ENCODE peak calls at places on chromosomes 13 and 19, in nine cellular contexts. N is dermis blood vessel endothelial cell, E is T follicular helper cell, L is lung, S is NAMALWA, F is NCI-H526 treated with DMSO at 0.1 percent for 48 hours, C is HTR-8/SVneo, M is tibial artery, Y is PC-9. R is an unnamed sample.

GRCh38 chr19:4035582-4035981 is 28.0 kb downstream of the PIAS4 start:
- DNase-seq in F (no peak), S (peak), E (no peak), N (no peak), Y (no peak), C (no peak), L (no peak), M (no peak), R (no peak)

GRCh38 chr19:15609261-15609660 is 5.8 kb upstream of the CYP4F8 start:
- DNase-seq in N (no peak), Y (no peak), M (no peak), C (no peak), E (no peak), S (no peak), F (no peak), L (peak), R (no peak)

GRCh38 chr19:5443723-5444122 is 11.5 kb upstream of the ZNRF4 start:
- DNase-seq in F (no peak), S (no peak), M (no peak), N (no peak), C (no peak), L (no peak), E (no peak), Y (no peak), R (no peak)

GRCh38 chr19:8576273-8576993 is 809 bp downstream of the MYO1F start:
- DNase-seq in N (no peak), E (no peak), F (no peak), Y (peak), C (no peak), L (peak), S (no peak), M (no peak), R (no peak)

GRCh38 chr13:24502567-24503375 is 9.8 kb downstream of the PARP4 start:
- DNase-seq in E (no peak), M (peak), Y (peak), N (peak), C (no peak), F (no peak), S (no peak), L (no peak), R (peak)

GRCh38 chr13:42580644-42581043 is 6.7 kb downstream of the TNFSF11 start:
- DNase-seq in F (no peak), Y (no peak), E (no peak), M (no peak), S (no peak), L (no peak), C (no peak), N (no peak), R (no peak)

GRCh38 chr19:772043-772442 is 21.1 kb downstream of the MISP start:
- DNase-seq in Y (no peak), E (no peak), S (no peak), N (no peak), M (no peak), F (no peak), C (no peak), L (no peak), R (no peak)

GRCh38 chr19:50155520-50156109 is 7.5 kb downstream of the IZUMO2 start:
- DNase-seq in M (no peak), N (no peak), L (no peak), C (no peak), Y (no peak), E (no peak), S (peak), F (no peak), R (no peak)

GRCh38 chr13:83878691-83879410 is 3.4 kb downstream of the SLITRK1 start:
- DNase-seq in F (no peak), C (no peak), N (no peak), E (no peak), Y (no peak), L (no peak), S (no peak), M (no peak), R (peak)

GRCh38 chr19:2507109-2507508 is 31.2 kb downstream of the GADD45B start:
- DNase-seq in N (peak), M (no peak), E (peak), C (no peak), F (peak), Y (peak), L (peak), S (peak), R (no peak)

GRCh38 chr19:5968431-5969373 is 9.2 kb downstream of the RANBP3 start:
- DNase-seq in L (no peak), N (peak), S (no peak), F (peak), Y (no peak), E (no peak), C (no peak), M (no peak), R (peak)

R was measured in islet precursor cell.